ENCODE peak calls at places on chromosomes 13 and 19, in seven cellular contexts. T, F, G, D, Y, Q and A are unnamed samples.

GRCh38 chr19:38047641-38048040 is 140.6 kb downstream of the SIPA1L3 start:
- DNase-seq in T (no peak), F (no peak), G (no peak), D (no peak), Y (no peak), Q (no peak), A (no peak)

GRCh38 chr13:50444726-50445125 is 398.8 kb downstream of the DLEU7 start:
- DNase-seq in T (no peak), F (no peak), G (no peak), D (no peak), Y (no peak), Q (no peak), A (no peak)

GRCh38 chr13:36912983-36913382 is 7.1 kb downstream of the SMAD9 start:
- DNase-seq in T (peak; percentile 8), F (peak; percentile 21), G (no peak), D (no peak), Y (no peak), Q (no peak), A (no peak)

GRCh38 chr19:28542394-28543243 is 670.3 kb downstream of the UQCRFS1 start:
- DNase-seq in T (no peak), F (no peak), G (no peak), D (no peak), Y (no peak), Q (no peak), A (no peak)

GRCh38 chr13:74662895-74663294 is 528.7 kb upstream of the KLF12 start:
- DNase-seq in T (no peak), F (no peak), G (peak; percentile 10), D (no peak), Y (no peak), Q (no peak), A (no peak)

GRCh38 chr19:51027873-51028272 is 1.5 kb upstream of the KLK11 start:
- DNase-seq in T (no peak), F (no peak), G (no peak), D (no peak), Y (no peak), Q (no peak), A (no peak)

GRCh38 chr19:58571575-58571947 is 1.6 kb downstream of the MZF1 start:
- DNase-seq in T (no peak), F (no peak), G (no peak), D (no peak), Y (no peak), Q (no peak), A (no peak)

GRCh38 chr19:7152568-7152967 is 83.1 kb downstream of the ZNF557 start:
- DNase-seq in T (no peak), F (no peak), G (no peak), D (no peak), Y (no peak), Q (no peak), A (no peak)

GRCh38 chr13:75149781-75150180 is 332.2 kb downstream of the TBC1D4 start:
- DNase-seq in T (no peak), F (no peak), G (no peak), D (no peak), Y (no peak), Q (no peak), A (no peak)

GRCh38 chr19:38506723-38507550 is 73.4 kb downstream of the RYR1 start:
- DNase-seq in T (peak; percentile 60), F (no peak), G (peak; percentile 89), D (peak; percentile 75), Y (peak; percentile 35), Q (peak; percentile 56), A (peak; percentile 3)

GRCh38 chr19:4916292-4917082 is 7.2 kb downstream of the UHRF1 start:
- DNase-seq in T (no peak), F (no peak), G (no peak), D (no peak), Y (no peak), Q (no peak), A (no peak)

GRCh38 chr19:15251010-15251748 is 18.9 kb upstream of the EPHX3 start:
- DNase-seq in T (peak; percentile 83), F (peak; percentile 85), G (peak; percentile 69), D (no peak), Y (peak; percentile 86), Q (peak; percentile 80), A (no peak)

GRCh38 chr13:110448230-110448629 is 113.3 kb downstream of the RAB20 start:
- DNase-seq in T (peak; percentile 67), F (peak; percentile 86), G (no peak), D (peak; percentile 84), Y (peak; percentile 72), Q (peak; percentile 80), A (no peak)

DNA sequence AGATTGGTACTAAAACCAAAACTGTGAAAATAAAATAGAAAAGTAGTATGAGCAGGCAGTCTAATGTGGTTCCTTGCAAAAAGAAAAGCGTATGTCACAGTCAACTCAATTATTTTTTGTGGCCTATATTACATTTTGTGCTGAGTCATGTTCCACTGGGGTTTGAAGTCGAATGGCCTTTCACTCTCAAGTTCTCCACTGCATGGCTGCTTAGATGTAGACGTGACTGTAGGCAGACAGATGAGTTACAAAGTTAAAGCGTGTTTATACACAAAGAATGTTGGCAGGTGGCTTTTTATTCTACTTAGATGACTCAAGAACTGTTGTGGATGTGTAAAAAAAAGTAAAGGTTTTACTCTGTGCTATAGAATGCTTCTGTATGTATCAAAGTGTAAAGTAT is 133.9 kb downstream of the SLITRK6 start:
- DNase-seq in T (peak; percentile 7), F (peak; percentile 82), G (no peak), D (peak; percentile 87), Y (peak; percentile 6), Q (peak; percentile 32), A (no peak)
- TF ChIP-seq CTCF in T (no peak), F (no peak), G (no peak), D (no peak), Y (no peak), Q (no peak), A (no peak)

GRCh38 chr19:56671613-56671994 is at the start of gene ZNF835:
- DNase-seq in T (peak; percentile 53), F (no peak), G (peak; percentile 96), D (peak; percentile 18), Y (peak; percentile 40), Q (peak; percentile 17), A (no peak)
- TF ChIP-seq CTCF in T (no peak), F (no peak), G (no peak), D (no peak), Y (no peak), Q (peak; percentile 2), A (no peak)

DNA sequence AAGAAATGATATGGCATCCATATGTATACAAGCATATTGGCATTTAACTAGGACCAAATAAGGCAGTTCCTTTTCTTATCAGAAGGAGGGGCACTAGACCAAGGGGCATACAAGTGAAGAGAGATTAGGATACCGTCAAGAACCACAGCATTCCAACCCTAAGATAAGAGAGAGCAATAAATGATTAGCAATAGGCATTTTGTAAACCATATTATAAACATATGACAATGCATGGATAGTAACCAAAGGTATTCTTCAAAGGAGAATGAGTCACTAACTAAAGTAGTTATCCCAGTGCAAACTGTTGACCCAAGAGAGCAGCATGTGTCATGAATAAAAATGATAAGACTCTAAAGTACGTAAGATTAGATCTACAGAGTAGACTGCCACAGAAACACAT is 500.9 kb upstream of the HTR2A start:
- DNase-seq in T (no peak), F (peak; percentile 80), G (no peak), D (peak; percentile 44), Y (peak; percentile 51), Q (peak; percentile 32), A (no peak)
- TF ChIP-seq CTCF in T (no peak), F (peak; percentile 37), G (no peak), D (no peak), Y (no peak), Q (no peak), A (peak; percentile 20)

DNA sequence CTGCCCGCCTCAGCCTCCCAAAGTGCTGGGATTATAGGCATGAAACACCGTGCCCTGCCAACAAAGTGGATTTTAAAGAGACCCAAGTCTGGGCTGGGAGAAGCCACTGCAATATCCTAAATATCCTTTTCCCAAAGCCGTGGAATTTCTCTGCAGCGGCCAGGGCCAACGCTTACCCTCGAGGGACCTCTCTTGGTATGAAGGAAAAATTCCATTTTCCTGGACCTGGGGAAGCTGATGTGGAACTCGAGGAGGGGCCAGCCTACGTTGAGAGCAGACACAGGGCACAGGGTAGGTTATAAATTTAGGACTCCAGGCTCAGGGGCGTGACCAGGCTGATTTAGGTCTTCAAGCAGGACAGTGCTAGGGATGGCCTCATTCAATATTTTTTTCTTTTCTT is 17.7 kb upstream of the UPF1 start:
- DNase-seq in T (peak; percentile 22), F (no peak), G (peak; percentile 15), D (no peak), Y (no peak), Q (no peak), A (no peak)
- TF ChIP-seq CTCF in T (no peak), F (peak; percentile 30), G (no peak), D (no peak), Y (no peak), Q (no peak), A (peak; percentile 14)

GRCh38 chr13:29579094-29579493 is 16.4 kb downstream of the SLC7A1 start:
- DNase-seq in T (no peak), F (no peak), G (no peak), D (no peak), Y (no peak), Q (no peak), A (no peak)

GRCh38 chr13:29578300-29579048 is 17.0 kb downstream of the SLC7A1 start:
- DNase-seq in T (no peak), F (no peak), G (no peak), D (no peak), Y (no peak), Q (no peak), A (no peak)

GRCh38 chr13:29575098-29575497 is 20.4 kb downstream of the SLC7A1 start:
- DNase-seq in T (no peak), F (no peak), G (no peak), D (no peak), Y (no peak), Q (no peak), A (no peak)

GRCh38 chr13:29577135-29578051 is 18.1 kb downstream of the SLC7A1 start:
- DNase-seq in T (no peak), F (peak; percentile 38), G (peak; percentile 45), D (no peak), Y (no peak), Q (no peak), A (no peak)

DNA sequence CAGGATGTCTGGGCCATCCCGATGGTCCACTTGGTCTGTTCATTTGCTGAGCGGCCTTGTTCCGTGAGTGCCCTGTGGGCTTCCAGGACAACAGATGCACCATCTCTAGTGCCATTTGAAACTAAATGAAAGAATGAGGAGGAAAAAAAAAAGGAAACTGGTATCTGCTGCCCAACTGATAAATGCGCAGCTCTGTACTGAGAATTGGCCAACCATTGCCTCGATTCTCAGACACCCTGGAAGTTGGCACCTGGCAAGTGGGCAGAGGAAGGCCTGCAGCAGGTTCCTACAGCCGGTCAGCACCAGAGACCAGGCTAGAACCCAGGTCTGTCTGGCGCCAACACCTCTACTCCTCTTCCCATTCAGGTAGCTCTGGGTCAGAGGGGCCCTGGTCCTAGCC is 18.9 kb downstream of the SLC7A1 start:
- DNase-seq in T (no peak), F (no peak), G (no peak), D (no peak), Y (no peak), Q (no peak), A (no peak)
- TF ChIP-seq CTCF in T (no peak), F (no peak), G (no peak), D (no peak), Y (no peak), Q (no peak), A (no peak)

GRCh38 chr13:23899555-23899954 is 2.3 kb upstream of the C1QTNF9B start:
- DNase-seq in T (peak; percentile 73), F (peak; percentile 74), G (peak; percentile 54), D (peak; percentile 37), Y (peak; percentile 64), Q (peak; percentile 48), A (no peak)
- TF ChIP-seq CTCF in T (peak; percentile 63), F (peak; percentile 74), G (peak; percentile 23), D (peak; percentile 46), Y (peak; percentile 68), Q (peak; percentile 55), A (peak; percentile 56)